ENCODE peak calls at places on chromosomes 2 and 18, in seven cellular contexts. X is bronchial epithelial cell, E is GM19239, J is AG04449, K is ELR, O is dermis blood vessel endothelial cell, V is NCI-H1092 treated with DMSO at 0.1 percent for 48 hours. D is an unnamed sample.

GRCh38 chr2:77487074-77487803 is 34.9 kb downstream of the LRRTM4 start:
- DNase-seq in X (no peak), E (no peak), J (no peak), K (no peak), O (no peak), V (no peak), D (no peak)

GRCh38 chr18:11857177-11857887 is 6.1 kb downstream of the CHMP1B start:
- DNase-seq in X (peak; percentile 100), E (no peak), J (peak; percentile 98), K (peak; percentile 100), O (peak; percentile 96), V (no peak), D (peak; percentile 96)

GRCh38 chr2:183868707-183869106 is 729.6 kb upstream of the ZNF804A start:
- DNase-seq in X (peak; percentile 85), E (no peak), J (no peak), K (peak; percentile 85), O (no peak), V (no peak), D (no peak)

GRCh38 chr2:226790436-226790835 is 9.2 kb downstream of the IRS1 start:
- DNase-seq in X (no peak), E (no peak), J (no peak), K (no peak), O (no peak), V (no peak), D (no peak)

GRCh38 chr2:128237911-128238697 is 80.6 kb downstream of the HS6ST1 start:
- DNase-seq in X (no peak), E (no peak), J (no peak), K (no peak), O (no peak), V (no peak), D (no peak)

GRCh38 chr2:191811807-191812602 is 34.9 kb downstream of the CAVIN2 start:
- DNase-seq in X (peak; percentile 55), E (peak; percentile 6), J (no peak), K (peak; percentile 71), O (peak; percentile 84), V (peak; percentile 49), D (peak; percentile 29)

GRCh38 chr2:53403836-53404413 is 363.7 kb upstream of the CHAC2 start:
- DNase-seq in X (peak; percentile 96), E (no peak), J (peak; percentile 7), K (peak; percentile 97), O (no peak), V (no peak), D (peak; percentile 58)

GRCh38 chr2:12321017-12321641 is 395.6 kb upstream of the TRIB2 start:
- DNase-seq in X (peak; percentile 83), E (no peak), J (peak; percentile 79), K (peak; percentile 95), O (no peak), V (no peak), D (peak; percentile 97)

GRCh38 chr2:237427807-237428506 is 14.0 kb upstream of the COL6A3 start:
- DNase-seq in X (no peak), E (no peak), J (no peak), K (no peak), O (no peak), V (no peak), D (no peak)

GRCh38 chr2:72083751-72084583 is 63.7 kb downstream of the CYP26B1 start:
- DNase-seq in X (no peak), E (no peak), J (no peak), K (no peak), O (no peak), V (no peak), D (no peak)

GRCh38 chr2:237727363-237727762 is 71.2 kb upstream of the RBM44 start:
- DNase-seq in X (peak; percentile 86), E (no peak), J (no peak), K (peak; percentile 69), O (peak; percentile 49), V (no peak), D (no peak)

GRCh38 chr18:51070545-51070944 is 40.5 kb downstream of the SMAD4 start:
- DNase-seq in X (peak; percentile 64), E (no peak), J (peak; percentile 69), K (peak; percentile 90), O (no peak), V (no peak), D (peak; percentile 78)

GRCh38 chr2:20326163-20326780 is 24.4 kb downstream of the PUM2 start:
- DNase-seq in X (peak; percentile 65), E (peak; percentile 19), J (no peak), K (peak; percentile 74), O (peak; percentile 81), V (peak; percentile 10), D (no peak)

GRCh38 chr2:168327328-168327727 is 79.9 kb upstream of the STK39 start:
- DNase-seq in X (no peak), E (no peak), J (no peak), K (no peak), O (no peak), V (no peak), D (no peak)

GRCh38 chr2:111209045-111209514 is 88.4 kb downstream of the BCL2L11 start:
- DNase-seq in X (peak; percentile 61), E (no peak), J (peak; percentile 51), K (peak; percentile 72), O (no peak), V (no peak), D (no peak)

GRCh38 chr18:58224425-58224750 is 180.4 kb downstream of the NEDD4L start:
- DNase-seq in X (no peak), E (no peak), J (no peak), K (no peak), O (no peak), V (no peak), D (no peak)

GRCh38 chr2:33672389-33672788 is 73.3 kb upstream of the FAM98A start:
- DNase-seq in X (no peak), E (no peak), J (no peak), K (no peak), O (no peak), V (no peak), D (no peak)

GRCh38 chr2:78967294-78967693 is 58.2 kb upstream of the REG3G start:
- DNase-seq in X (no peak), E (no peak), J (no peak), K (no peak), O (no peak), V (no peak), D (no peak)

GRCh38 chr18:34707670-34708069 is 2.4 kb upstream of the DTNA start:
- DNase-seq in X (peak; percentile 90), E (no peak), J (peak; percentile 63), K (peak; percentile 94), O (peak; percentile 91), V (peak; percentile 93), D (peak; percentile 85)

GRCh38 chr2:172103471-172104292 is 982 bp upstream of the DLX2 start:
- DNase-seq in X (peak; percentile 68), E (no peak), J (no peak), K (peak; percentile 92), O (peak; percentile 94), V (peak; percentile 64), D (no peak)

GRCh38 chr2:11365096-11365856 is 20.8 kb upstream of the ROCK2 start:
- DNase-seq in X (no peak), E (no peak), J (no peak), K (no peak), O (no peak), V (no peak), D (no peak)

GRCh38 chr2:177119099-177119498 is 93.5 kb upstream of the HNRNPA3 start:
- DNase-seq in X (no peak), E (no peak), J (no peak), K (no peak), O (no peak), V (no peak), D (no peak)

GRCh38 chr2:219542931-219543595 is 546 bp downstream of the CHPF start:
- DNase-seq in X (no peak), E (peak; percentile 46), J (no peak), K (peak; percentile 59), O (peak; percentile 18), V (no peak), D (no peak)

GRCh38 chr18:33097126-33097525 is 324.3 kb upstream of the KLHL14 start:
- DNase-seq in X (peak; percentile 10), E (no peak), J (no peak), K (no peak), O (no peak), V (no peak), D (no peak)

GRCh38 chr2:111919362-111919761 is 21.0 kb downstream of the MERTK start:
- DNase-seq in X (no peak), E (no peak), J (no peak), K (peak; percentile 30), O (peak; percentile 31), V (no peak), D (no peak)

GRCh38 chr2:127611076-127611925 is 34.7 kb upstream of the GPR17 start:
- DNase-seq in X (no peak), E (no peak), J (no peak), K (no peak), O (no peak), V (no peak), D (no peak)

GRCh38 chr2:39583781-39584180 is 81.9 kb upstream of the TMEM178A start:
- DNase-seq in X (no peak), E (no peak), J (no peak), K (no peak), O (no peak), V (no peak), D (no peak)

GRCh38 chr2:120287183-120288015 is 34.7 kb downstream of the RALB start:
- DNase-seq in X (peak; percentile 89), E (peak; percentile 50), J (peak; percentile 64), K (peak; percentile 97), O (peak; percentile 53), V (no peak), D (no peak)

GRCh38 chr2:218827701-218828476 is 3.7 kb downstream of the PRKAG3 start:
- DNase-seq in X (no peak), E (no peak), J (no peak), K (no peak), O (no peak), V (no peak), D (no peak)

GRCh38 chr2:199470672-199471442 is 13.1 kb upstream of the SATB2 start:
- DNase-seq in X (no peak), E (no peak), J (no peak), K (no peak), O (no peak), V (no peak), D (no peak)

GRCh38 chr18:63949068-63949737 is at the start of gene HMSD:
- DNase-seq in X (peak; percentile 59), E (peak; percentile 45), J (no peak), K (peak; percentile 72), O (peak; percentile 32), V (peak; percentile 75), D (no peak)

GRCh38 chr18:14949800-14950415 is 201.9 kb downstream of the ANKRD30B start:
- DNase-seq in X (no peak), E (no peak), J (no peak), K (no peak), O (no peak), V (no peak), D (no peak)

GRCh38 chr2:176140520-176141317 is 10.6 kb upstream of the HOXD4 start:
- DNase-seq in X (peak; percentile 25), E (peak; percentile 94), J (no peak), K (peak; percentile 69), O (peak; percentile 90), V (no peak), D (no peak)

GRCh38 chr2:212814941-212815340 is 276.3 kb upstream of the ERBB4 start:
- DNase-seq in X (peak; percentile 22), E (no peak), J (no peak), K (no peak), O (no peak), V (peak; percentile 5), D (no peak)

GRCh38 chr2:96110621-96111256 is 5.6 kb downstream of the ADRA2B start:
- DNase-seq in X (no peak), E (no peak), J (no peak), K (no peak), O (no peak), V (no peak), D (no peak)

GRCh38 chr2:133787207-133787606 is 218.9 kb upstream of the NCKAP5 start:
- DNase-seq in X (peak; percentile 72), E (no peak), J (no peak), K (peak; percentile 80), O (peak; percentile 10), V (no peak), D (no peak)

GRCh38 chr2:85981579-85982247 is 92.9 kb upstream of the ST3GAL5 start:
- DNase-seq in X (no peak), E (no peak), J (no peak), K (no peak), O (no peak), V (no peak), D (no peak)

D was measured in HS-27A.